ENCODE peak calls at places on chromosomes 6 and 20, in nine cellular contexts. N is adipocyte; Z is breast epithelium; X is Peyer's patch; E is left ventricle myocardium inferior; M is right atrium auricular region; C is effector memory CD4-positive, alpha-beta T cell; U is left lung; T is pancreas. H is an unnamed sample. For H3K4me1, the result is how much of the 10 kb centered on the place peaks cover.

GRCh38 chr6:77245026-77245425 is 218.3 kb downstream of the HTR1B start:
- DNase-seq in X (no peak), C (no peak), M (no peak), T (no peak), U (no peak), Z (no peak), E (no peak), N (no peak), H (no peak)

GRCh38 chr6:115969207-115969929 is 91.3 kb downstream of the FRK start:
- DNase-seq in Z (no peak), N (peak), E (no peak), M (no peak), T (no peak), X (no peak), C (no peak), U (no peak), H (no peak)

GRCh38 chr20:36091561-36092423 is 62.7 kb upstream of the EPB41L1 start:
- DNase-seq in X (no peak), E (no peak), N (no peak), C (no peak), U (no peak), T (no peak), Z (no peak), M (no peak), H (no peak)

GRCh38 chr20:45016089-45016641 is 49.9 kb downstream of the STK4 start:
- DNase-seq in C (no peak), U (no peak), E (no peak), N (peak), M (no peak), T (no peak), Z (no peak), X (no peak), H (no peak)

GRCh38 chr6:102950967-102951366 is 1557.5 kb downstream of the GRIK2 start:
- DNase-seq in T (no peak), N (no peak), C (no peak), E (no peak), Z (no peak), U (no peak), M (no peak), X (no peak), H (no peak)

GRCh38 chr6:34346175-34347119 is 46.0 kb downstream of the NUDT3 start:
- DNase-seq in Z (no peak), T (no peak), U (no peak), M (no peak), N (no peak), X (no peak), E (no peak), C (no peak), H (no peak)

GRCh38 chr6:129659590-129660345 is 50.2 kb downstream of the ARHGAP18 start:
- DNase-seq in N (no peak), C (no peak), M (no peak), U (no peak), X (no peak), E (no peak), Z (no peak), T (no peak), H (peak)

GRCh38 chr6:2687456-2687855 is 63.3 kb downstream of the MYLK4 start:
- DNase-seq in X (no peak), E (no peak), Z (no peak), M (no peak), U (no peak), T (no peak), N (no peak), C (no peak), H (no peak)

GRCh38 chr20:38591484-38592410 is 9.9 kb upstream of the ARHGAP40 start:
- DNase-seq in Z (no peak), X (no peak), N (no peak), M (no peak), U (no peak), C (no peak), E (no peak), T (no peak), H (no peak)

GRCh38 chr6:13794184-13794583 is 20.2 kb downstream of the MCUR1 start:
- DNase-seq in N (peak), M (no peak), C (no peak), T (no peak), E (no peak), U (no peak), Z (no peak), X (no peak), H (peak)

GRCh38 chr6:48541669-48542068 is 430.7 kb upstream of the PTCHD4 start:
- DNase-seq in U (no peak), X (no peak), Z (no peak), C (no peak), E (no peak), M (no peak), T (no peak), N (peak), H (peak)

GRCh38 chr6:20952605-20953004 is 418.3 kb downstream of the CDKAL1 start:
- DNase-seq in T (no peak), M (no peak), Z (no peak), X (no peak), N (peak), U (no peak), C (no peak), E (no peak), H (peak)

GRCh38 chr20:19668406-19668805 is 89.7 kb upstream of the RIN2 start:
- DNase-seq in E (no peak), U (no peak), C (no peak), N (no peak), M (no peak), Z (no peak), X (no peak), T (no peak), H (no peak)

GRCh38 chr6:148343028-148343374 is 363 bp downstream of the SASH1 start:
- DNase-seq in N (no peak), M (no peak), T (peak), U (no peak), X (no peak), E (no peak), C (no peak), Z (peak), H (no peak)

GRCh38 chr6:82968708-82969107 is 96.9 kb downstream of the UBE3D start:
- DNase-seq in E (no peak), N (no peak), M (no peak), X (no peak), T (no peak), Z (no peak), U (no peak), C (no peak), H (no peak)

GRCh38 chr6:16333580-16333979 is 95.2 kb downstream of the GMPR start:
- DNase-seq in N (peak), U (no peak), E (no peak), Z (no peak), T (no peak), M (no peak), C (no peak), X (no peak), H (no peak)

GRCh38 chr6:20790032-20790791 is 256.0 kb downstream of the CDKAL1 start:
- DNase-seq in Z (no peak), M (no peak), X (no peak), C (no peak), T (no peak), U (no peak), E (no peak), N (no peak), H (no peak)

GRCh38 chr6:82612475-82612874 is 248.9 kb downstream of the TPBG start:
- DNase-seq in Z (no peak), U (no peak), T (no peak), X (no peak), N (peak), M (no peak), C (no peak), E (no peak), H (no peak)

GRCh38 chr6:67896476-67896875 is 738.6 kb upstream of the ADGRB3 start:
- DNase-seq in E (no peak), M (no peak), Z (no peak), U (no peak), C (no peak), X (no peak), T (no peak), N (peak), H (no peak)

GRCh38 chr20:23867152-23867776 is 12.3 kb downstream of the CST5 start:
- DNase-seq in U (no peak), C (no peak), N (no peak), E (no peak), X (no peak), M (no peak), Z (no peak), T (no peak), H (no peak)

GRCh38 chr6:81766482-81767069 is 14.1 kb upstream of the TENT5A start:
- DNase-seq in M (no peak), X (no peak), C (no peak), U (no peak), N (peak), T (no peak), Z (no peak), E (no peak), H (no peak)

GRCh38 chr6:44642870-44643522 is 255.5 kb downstream of the CDC5L start:
- DNase-seq in U (no peak), M (no peak), Z (no peak), E (no peak), N (no peak), T (no peak), X (no peak), C (no peak), H (no peak)

GRCh38 chr20:14333734-14334133 is 3.7 kb downstream of the FLRT3 start:
- DNase-seq in C (no peak), T (no peak), X (no peak), E (no peak), Z (no peak), M (no peak), U (no peak), N (no peak), H (no peak)

GRCh38 chr20:20664795-20665194 is 47.6 kb downstream of the RALGAPA2 start:
- DNase-seq in X (no peak), U (no peak), Z (no peak), N (peak), M (no peak), C (no peak), T (no peak), E (no peak), H (no peak)

GRCh38 chr6:72286911-72287311 is 335.0 kb upstream of the KCNQ5 start:
- DNase-seq in C (no peak), N (peak), T (no peak), M (no peak), E (no peak), Z (no peak), X (no peak), U (no peak), H (peak)

GRCh38 chr20:4820833-4821518 is 99.3 kb downstream of the PRND start:
- DNase-seq in E (no peak), X (no peak), N (peak), T (no peak), C (no peak), U (no peak), M (no peak), Z (no peak), H (no peak)

GRCh38 chr6:26363882-26364825 is 844 bp upstream of the BTN3A2 start:
- DNase-seq in E (no peak), M (no peak), X (no peak), C (no peak), T (no peak), Z (no peak), U (no peak), N (peak), H (no peak)
- H3K4me1 ChIP-seq in E (under half), M (under half), X (under half), C (under half), T (under half), Z (under half), U (under half), N (under half), H (under half)

GRCh38 chr6:30981942-30982772 is 1.4 kb upstream of the MUC21 start:
- DNase-seq in X (no peak), T (peak), M (no peak), C (no peak), E (no peak), U (peak), Z (peak), N (peak), H (no peak)
- H3K4me3 ChIP-seq in X (no peak), T (no peak), M (peak), C (no peak), E (peak), U (no peak), Z (peak), N (peak), H (no peak)

DNA sequence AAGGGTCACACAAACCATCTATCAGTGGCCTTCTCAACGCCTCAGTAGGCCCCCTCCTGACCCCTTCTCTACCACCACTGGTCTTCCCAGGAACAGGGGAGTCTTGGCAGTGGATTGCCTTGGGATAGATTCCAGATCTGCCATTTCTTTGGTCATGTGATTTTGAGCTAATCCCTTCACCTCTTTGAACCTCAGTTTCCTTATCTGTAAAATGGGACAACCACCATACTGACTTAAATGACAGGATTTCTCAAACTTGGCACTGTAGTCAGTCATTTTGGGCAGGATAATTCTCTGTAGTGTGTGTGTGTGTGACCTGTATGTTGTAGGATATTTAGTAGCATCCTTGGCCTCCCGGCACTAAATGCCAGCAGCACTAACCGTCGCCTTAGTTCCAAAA is 89.1 kb downstream of the CDH22 start:
- DNase-seq in X (no peak), N (no peak), E (no peak), U (no peak), Z (no peak), T (no peak), C (no peak), M (no peak), H (no peak)
- H3K4me1 ChIP-seq in X (under half), N (under half), E (half or more), U (under half), Z (under half), T (under half), C (under half), M (under half), H (under half)

DNA sequence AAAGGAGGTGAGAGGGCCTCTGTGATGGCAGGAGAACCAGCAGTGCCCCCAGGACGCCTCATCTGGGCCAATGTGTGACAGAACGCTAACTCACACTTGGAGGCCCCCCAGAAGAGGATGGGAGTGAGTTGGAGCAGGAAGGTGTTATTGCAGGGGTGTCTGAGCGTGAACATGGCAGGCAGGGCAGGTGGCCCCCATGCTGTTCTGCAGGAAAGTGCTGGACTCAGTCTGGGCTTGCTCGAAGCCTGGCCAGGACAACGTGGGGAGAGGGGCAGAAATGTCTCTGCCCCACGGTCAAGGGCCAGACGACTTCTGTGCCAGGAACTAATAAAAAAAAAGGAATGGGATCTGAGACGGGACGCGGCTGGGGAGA is 931 bp upstream of the EBF4 start:
- DNase-seq in E (no peak), Z (no peak), U (no peak), C (no peak), N (no peak), M (no peak), X (no peak), T (no peak), H (no peak)
- H3K4me3 ChIP-seq in E (peak), Z (peak), U (peak), C (peak), N (no peak), M (peak), X (peak), T (no peak), H (no peak)

GRCh38 chr6:18410412-18410811 is 23.3 kb downstream of the RNF144B start:
- DNase-seq in E (no peak), T (no peak), M (no peak), N (no peak), U (no peak), C (no peak), X (no peak), Z (no peak), H (no peak)
- H3K4me1 ChIP-seq in E (under half), T (under half), M (under half), N (under half), U (half or more), C (under half), X (under half), Z (under half), H (under half)

GRCh38 chr6:51678905-51679620 is 408.4 kb downstream of the PKHD1 start:
- DNase-seq in E (no peak), U (no peak), C (no peak), X (no peak), M (no peak), N (no peak), Z (no peak), T (no peak), H (no peak)
- H3K4me3 ChIP-seq in E (no peak), U (no peak), C (no peak), X (no peak), M (no peak), N (no peak), Z (no peak), T (no peak), H (no peak)

GRCh38 chr6:11292291-11292552 is 59.8 kb upstream of the NEDD9 start:
- DNase-seq in C (no peak), Z (no peak), E (no peak), U (no peak), T (no peak), N (no peak), M (no peak), X (no peak), H (no peak)
- H3K4me1 ChIP-seq in C (under half), Z (under half), E (under half), U (under half), T (under half), N (under half), M (under half), X (under half), H (under half)

DNA sequence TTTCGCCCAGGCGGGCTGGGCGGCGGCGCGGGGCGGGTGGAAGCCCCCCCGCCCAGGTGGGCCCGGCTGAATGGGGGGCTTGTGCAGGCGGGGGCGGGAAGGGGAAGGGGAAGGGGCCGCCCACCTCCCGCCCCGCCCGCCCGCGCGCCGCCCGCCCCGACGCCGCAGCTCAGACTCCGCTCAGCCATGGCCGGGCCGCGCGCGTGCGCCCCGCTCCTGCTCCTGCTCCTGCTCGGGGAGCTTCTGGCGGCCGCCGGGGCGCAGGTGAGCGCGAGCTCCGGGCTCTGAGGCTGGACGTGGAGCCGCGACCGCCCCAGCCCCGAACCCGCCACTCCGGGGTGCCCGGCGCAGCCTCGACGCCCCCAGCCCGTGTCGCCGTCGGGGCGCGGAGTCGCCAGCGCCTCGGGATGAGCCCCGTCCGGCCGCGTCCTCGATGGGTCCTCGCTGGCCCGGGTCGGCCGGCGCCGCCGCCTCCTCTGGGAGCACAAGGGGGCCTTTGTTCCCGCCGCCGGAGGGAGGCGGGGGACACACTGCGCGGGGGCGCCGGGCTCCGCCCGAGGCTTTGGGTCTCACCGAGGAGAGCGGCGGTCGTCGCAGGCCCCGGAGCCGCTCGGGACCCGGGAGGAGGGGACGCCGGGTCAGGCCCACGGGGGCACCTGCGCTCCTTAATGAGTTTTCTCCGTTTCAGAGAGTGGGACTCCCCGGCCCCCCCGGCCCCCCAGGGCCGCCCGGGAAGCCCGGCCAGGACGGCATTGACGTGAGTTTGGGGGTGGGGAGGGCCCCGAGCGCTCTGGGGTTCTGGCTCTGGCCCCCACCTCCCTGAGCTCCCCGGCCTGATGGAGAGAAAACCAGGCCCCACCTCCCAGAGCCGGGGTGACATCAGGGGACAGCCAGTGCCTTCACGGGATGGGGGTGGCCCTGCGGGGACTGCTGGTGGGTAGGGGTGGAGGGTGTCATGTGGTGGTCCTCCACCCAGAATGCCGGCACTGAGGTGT is at the start of gene COL9A3:
- DNase-seq in E (no peak), T (no peak), X (no peak), C (no peak), M (no peak), U (no peak), Z (no peak), N (peak), H (no peak)
- H3K4me3 ChIP-seq in E (peak), T (no peak), X (peak), C (peak), M (peak), U (no peak), Z (peak), N (peak), H (no peak)

DNA sequence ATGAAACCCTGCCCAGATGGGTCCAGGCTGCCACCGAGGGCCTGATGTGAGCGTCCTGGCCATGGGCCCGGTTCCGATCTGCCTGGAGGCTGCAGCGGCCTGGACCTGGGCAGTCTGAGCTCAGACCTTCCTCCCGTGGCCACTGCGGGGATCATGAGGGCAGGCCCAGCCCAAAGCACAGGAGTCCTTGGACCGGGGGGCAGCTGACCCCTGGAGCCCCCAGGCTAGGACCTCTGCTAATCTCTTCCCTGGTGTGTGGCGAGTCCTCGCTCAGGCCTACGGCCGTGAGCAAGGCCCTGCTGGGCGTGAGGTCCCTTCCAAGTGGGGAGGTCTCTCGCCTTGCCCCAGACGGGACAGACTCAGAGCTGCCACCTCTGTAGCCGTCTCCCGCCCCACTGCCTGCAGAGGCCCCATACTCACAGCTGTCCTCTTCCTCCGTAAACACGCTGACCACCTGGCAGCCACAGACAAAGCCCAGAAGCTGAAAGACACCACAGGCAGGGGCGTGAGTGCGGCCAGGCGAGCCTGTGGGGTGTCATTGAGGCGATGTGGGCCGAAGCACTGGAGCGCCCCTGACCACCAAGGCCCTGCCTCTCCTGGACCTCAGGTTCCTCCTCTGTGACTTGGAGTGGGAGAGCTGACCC is 8.0 kb downstream of the BIRC7 start:
- DNase-seq in M (no peak), C (no peak), T (no peak), Z (no peak), X (no peak), N (no peak), U (no peak), E (no peak), H (no peak)
- H3K4me1 ChIP-seq in M (under half), C (under half), T (under half), Z (under half), X (under half), N (under half), U (under half), E (under half), H (under half)

H was measured in SJSA1.